ENCODE peak calls at places on chromosomes 11 and 22, in ten cellular contexts. F is adrenal gland, X is gastrocnemius medialis, Q is right lobe of liver, W is A549, O is IMR-90, T is HCT116, V is tibial nerve, S is body of pancreas, E is NB4. K is an unnamed sample.

GRCh38 chr22:37176464-37177061 is 11.5 kb downstream of the C1QTNF6 start:
- DNase-seq in F (peak), E (peak), X (peak), O (peak), W (no peak), T (no peak), Q (peak), V (peak), S (no peak), K (peak)

GRCh38 chr11:64865286-64866172 is 12.9 kb downstream of the EHD1 start:
- DNase-seq in S (no peak), V (no peak), X (no peak), F (no peak), T (no peak), W (no peak), E (no peak), O (peak), Q (no peak), K (no peak)

GRCh38 chr11:128458316-128458715 is 129.0 kb downstream of the ETS1 start:
- DNase-seq in Q (no peak), E (no peak), V (no peak), T (no peak), O (peak), X (no peak), S (no peak), W (peak), F (no peak), K (no peak)

GRCh38 chr22:24681236-24681635 is 78.2 kb downstream of the GGT1 start:
- DNase-seq in F (no peak), V (no peak), X (no peak), T (no peak), Q (no peak), O (peak), S (no peak), E (no peak), W (no peak), K (no peak)

GRCh38 chr22:50300620-50301257 is 6.7 kb downstream of the PLXNB2 start:
- DNase-seq in Q (no peak), O (no peak), S (no peak), F (no peak), X (no peak), T (no peak), V (no peak), W (no peak), E (no peak), K (no peak)

GRCh38 chr11:12089473-12089872 is 20.9 kb upstream of the MICAL2 start:
- DNase-seq in T (no peak), W (no peak), F (no peak), V (no peak), X (no peak), Q (no peak), O (peak), E (no peak), S (no peak), K (no peak)

GRCh38 chr11:48098024-48098423 is 117.7 kb downstream of the PTPRJ start:
- DNase-seq in X (no peak), S (no peak), W (no peak), T (no peak), V (no peak), Q (no peak), F (no peak), E (no peak), O (no peak), K (no peak)

GRCh38 chr22:46827781-46828180 is 65.3 kb downstream of the TBC1D22A start:
- DNase-seq in X (no peak), O (no peak), W (peak), T (no peak), S (no peak), E (no peak), V (no peak), F (no peak), Q (no peak), K (no peak)

GRCh38 chr11:2462986-2463765 is 18.4 kb downstream of the KCNQ1 start:
- DNase-seq in O (no peak), T (peak), S (peak), W (no peak), E (no peak), Q (no peak), V (no peak), F (peak), X (no peak), K (peak)

GRCh38 chr22:29787371-29787980 is 20.3 kb downstream of the UQCR10 start:
- DNase-seq in E (no peak), V (no peak), F (no peak), W (no peak), T (no peak), S (peak), Q (peak), O (no peak), X (no peak), K (no peak)

GRCh38 chr22:50260801-50261614 is 475 bp downstream of the MAPK12 start:
- DNase-seq in V (no peak), Q (no peak), O (peak), T (no peak), X (no peak), F (no peak), W (peak), S (peak), E (peak), K (peak)

GRCh38 chr11:124754309-124754708 is 2.3 kb upstream of the VSIG2 start:
- DNase-seq in W (no peak), E (no peak), T (no peak), V (no peak), O (peak), X (no peak), Q (no peak), S (no peak), F (no peak), K (no peak)

GRCh38 chr11:76791861-76792260 is 8.7 kb downstream of the TSKU start:
- DNase-seq in T (no peak), V (no peak), E (peak), W (peak), Q (no peak), O (peak), X (no peak), F (no peak), S (peak), K (peak)

GRCh38 chr22:37716708-37717107 is 19.9 kb downstream of the TRIOBP start:
- DNase-seq in Q (no peak), E (peak), O (peak), X (no peak), F (no peak), W (no peak), V (no peak), T (no peak), S (no peak), K (no peak)

GRCh38 chr11:12724301-12725046 is 50.3 kb downstream of the TEAD1 start:
- DNase-seq in O (peak), W (peak), E (peak), F (peak), V (peak), X (peak), S (peak), T (peak), Q (no peak), K (peak)

GRCh38 chr22:40593460-40594273 is 42.9 kb downstream of the MRTFA start:
- DNase-seq in S (no peak), T (no peak), F (no peak), X (no peak), O (no peak), E (no peak), W (no peak), Q (no peak), V (no peak), K (no peak)

GRCh38 chr11:59401262-59401552 is 25.0 kb downstream of the OR5A2 start:
- DNase-seq in X (no peak), W (no peak), F (no peak), O (no peak), E (no peak), S (no peak), T (no peak), Q (no peak), V (no peak), K (no peak)

GRCh38 chr11:129951201-129951882 is 51.3 kb downstream of the PRDM10 start:
- DNase-seq in O (no peak), F (no peak), V (no peak), E (peak), W (no peak), X (no peak), Q (no peak), S (no peak), T (no peak), K (peak)

GRCh38 chr22:49015993-49016908 is 811.4 kb downstream of the BRD1 start:
- DNase-seq in O (no peak), F (no peak), V (peak), S (no peak), W (no peak), E (no peak), X (no peak), Q (peak), T (no peak), K (no peak)

GRCh38 chr11:3001496-3001895 is 9.4 kb upstream of the NAP1L4 start:
- DNase-seq in V (no peak), X (no peak), T (no peak), E (no peak), O (no peak), W (no peak), S (peak), Q (no peak), F (no peak), K (peak)

GRCh38 chr11:69840371-69841169 is 21.4 kb upstream of the FGF3 start:
- DNase-seq in O (no peak), F (peak), S (peak), E (no peak), W (no peak), T (peak), V (no peak), Q (peak), X (no peak), K (no peak)

GRCh38 chr11:71246559-71246958 is 5.8 kb downstream of the SHANK2 start:
- DNase-seq in O (no peak), X (no peak), V (no peak), W (no peak), E (no peak), T (no peak), Q (no peak), S (no peak), F (no peak), K (no peak)

GRCh38 chr11:96486890-96487633 is 97.2 kb downstream of the JRKL start:
- DNase-seq in Q (no peak), O (peak), V (no peak), X (no peak), F (peak), T (no peak), E (no peak), S (peak), W (peak), K (no peak)

GRCh38 chr22:28024422-28024888 is 105.4 kb upstream of the PITPNB start:
- DNase-seq in Q (no peak), T (no peak), O (no peak), E (no peak), W (no peak), F (no peak), V (no peak), X (peak), S (no peak), K (no peak)

GRCh38 chr22:42396621-42397331 is 35.4 kb downstream of the NFAM1 start:
- DNase-seq in W (no peak), O (no peak), E (no peak), Q (no peak), S (no peak), F (peak), V (no peak), X (peak), T (peak), K (no peak)

GRCh38 chr11:46308632-46309419 is 31.4 kb downstream of the CREB3L1 start:
- DNase-seq in O (peak), E (peak), T (peak), S (peak), Q (peak), W (peak), X (peak), V (peak), F (peak), K (peak)

GRCh38 chr11:78190374-78190773 is 1.7 kb downstream of the USP35 start:
- DNase-seq in S (no peak), Q (no peak), E (no peak), V (no peak), W (no peak), O (no peak), F (peak), X (no peak), T (no peak), K (no peak)

GRCh38 chr11:78189851-78190250 is 1.1 kb downstream of the USP35 start:
- DNase-seq in Q (no peak), O (no peak), S (peak), W (no peak), V (no peak), X (no peak), E (peak), T (no peak), F (peak), K (no peak)

GRCh38 chr11:78187366-78188011 is 937 bp downstream of the KCTD21 start:
- DNase-seq in Q (no peak), V (no peak), F (peak), O (no peak), E (no peak), S (no peak), X (no peak), T (no peak), W (no peak), K (no peak)

GRCh38 chr11:78188809-78189724 is at the start of gene USP35:
- DNase-seq in F (peak), O (no peak), E (no peak), S (no peak), T (no peak), Q (no peak), W (no peak), V (no peak), X (no peak), K (no peak)

DNA sequence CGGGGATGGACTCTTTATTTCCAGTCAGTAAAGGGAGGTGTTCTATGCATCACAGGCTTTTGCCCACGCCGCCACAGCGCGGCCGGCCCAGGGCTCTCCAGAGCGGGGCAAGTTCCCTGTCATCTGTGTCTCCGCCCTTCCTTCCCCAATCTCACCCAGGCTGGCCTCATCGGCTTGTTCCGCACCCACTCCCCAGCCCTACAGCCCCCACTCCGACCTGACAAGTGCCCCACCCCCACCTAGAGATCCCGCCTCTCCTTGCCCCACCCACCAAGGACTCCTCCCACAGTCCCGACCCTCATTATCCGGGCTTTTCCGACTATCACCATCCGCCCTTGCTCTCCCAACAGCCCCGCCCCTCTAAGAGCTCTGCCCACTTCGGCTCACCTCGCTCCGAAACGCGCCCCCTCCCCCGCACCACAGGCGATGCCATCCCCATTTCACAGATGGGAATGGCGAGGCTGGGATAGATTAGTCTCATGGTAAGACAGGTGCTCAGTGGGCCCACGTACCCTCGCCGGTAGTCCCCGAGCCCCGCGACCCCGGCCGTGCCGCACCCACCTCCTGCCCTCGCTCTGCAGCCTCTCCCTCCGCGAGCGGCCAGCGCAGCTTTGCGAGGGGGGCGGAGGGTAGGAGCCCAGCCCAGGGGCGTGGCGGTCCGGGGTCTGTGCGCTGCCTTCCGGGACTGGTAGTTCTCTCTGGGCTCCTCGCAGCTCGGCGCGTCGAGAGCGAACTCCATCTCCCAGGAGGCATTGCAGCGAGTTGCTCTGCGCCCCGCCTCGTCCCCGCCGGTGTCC is at the start of gene KCTD21:
- DNase-seq in X (peak), S (peak), Q (peak), T (peak), E (peak), O (peak), W (peak), V (peak), F (peak), K (peak)
- TF ChIP-seq POLR2A in X (peak), S (no peak), Q (peak), T (no peak), E (peak), O (peak), W (peak), V (peak), F (peak), K (peak)

GRCh38 chr11:120306519-120307242 is 18.4 kb upstream of the TLCD5 start:
- DNase-seq in S (no peak), W (peak), F (peak), V (no peak), T (peak), E (peak), X (no peak), O (peak), Q (no peak), K (peak)
- TF ChIP-seq POLR2A in S (no peak), W (no peak), F (no peak), V (no peak), T (no peak), E (no peak), X (no peak), O (no peak), Q (no peak), K (no peak)

GRCh38 chr22:39316440-39317083 is 2.9 kb downstream of the RPL3 start:
- DNase-seq in O (peak), F (peak), W (peak), S (peak), T (peak), E (peak), Q (peak), X (peak), V (peak), K (peak)
- TF ChIP-seq POLR2A in O (peak), F (no peak), W (no peak), S (no peak), T (no peak), E (no peak), Q (no peak), X (no peak), V (no peak), K (no peak)

DNA sequence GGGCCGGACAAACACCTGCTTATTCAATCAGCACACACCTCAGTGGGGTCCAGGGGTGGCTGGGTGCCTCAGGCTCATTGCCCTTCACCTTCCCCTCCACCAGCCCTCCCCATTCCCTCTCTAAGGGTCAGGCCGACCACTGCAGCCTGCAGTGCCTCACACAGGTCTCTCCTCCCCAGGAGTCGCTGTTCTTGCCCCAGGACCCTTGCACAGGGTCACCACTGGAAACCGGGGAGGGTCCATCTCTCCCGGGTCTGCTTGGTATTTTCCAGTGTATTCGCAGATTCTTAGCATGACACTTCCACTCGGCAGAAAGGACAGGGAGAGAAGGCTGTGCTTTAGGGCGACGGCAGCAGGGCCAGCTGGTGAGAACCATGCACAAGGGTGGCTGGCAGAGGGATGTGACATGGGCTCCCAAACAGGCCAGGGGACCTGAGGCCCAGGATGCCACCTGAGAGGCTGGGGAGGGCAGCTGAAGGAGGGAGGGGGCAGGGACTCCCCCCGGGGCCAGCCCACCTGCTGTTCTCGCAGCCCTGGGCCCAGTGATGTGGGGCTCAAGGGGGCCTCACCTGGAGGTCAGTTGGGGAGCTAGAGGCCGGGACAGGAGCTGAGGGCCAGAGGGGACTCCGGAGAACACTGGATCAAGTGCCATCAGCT is 16.1 kb upstream of the TBX1 start:
- DNase-seq in Q (no peak), O (no peak), T (no peak), W (no peak), V (no peak), X (no peak), S (no peak), F (no peak), E (no peak), K (no peak)
- TF ChIP-seq POLR2A in Q (no peak), O (no peak), T (no peak), W (no peak), V (no peak), X (no peak), S (no peak), F (no peak), E (no peak), K (no peak)